ENCODE peak calls at places on chromosomes 4 and X, in ten cellular contexts. E is T-cell; A is fibroblast of mammary gland; F is Daoy; W is coronary artery; N is head of caudate nucleus; H is testis; G is sigmoid colon; U is stimulated activated CD8-positive, alpha-beta memory T cell treated with anti-CD3 and anti-CD28 coated beads, Interleukin-15, amount 100 ng/mL, for 24 hours; J is SJSA1. B is an unnamed sample.

GRCh38 chr4:138911903-138912713 is 103.5 kb upstream of the NOCT start:
- DNase-seq in E (no peak), A (no peak), F (peak), W (no peak), N (no peak), H (no peak), G (no peak), U (no peak), J (no peak), B (no peak)

GRCh38 chr4:55973650-55974049 is 24.9 kb downstream of the CEP135 start:
- DNase-seq in E (no peak), A (no peak), F (no peak), W (no peak), N (no peak), H (no peak), G (no peak), U (no peak), J (no peak), B (no peak)

GRCh38 chr4:15778191-15778741 is at the start of gene CD38:
- DNase-seq in E (peak), A (no peak), F (peak), W (no peak), N (peak), H (no peak), G (peak), U (no peak), J (no peak), B (peak)

GRCh38 chr4:133146574-133147198 is 2.4 kb upstream of the PCDH10 start:
- DNase-seq in E (no peak), A (peak), F (peak), W (peak), N (peak), H (peak), G (peak), U (no peak), J (no peak), B (no peak)

GRCh38 chrX:40209951-40210617 is 112.3 kb upstream of the BCOR start:
- DNase-seq in E (no peak), A (peak), F (peak), W (no peak), N (no peak), H (no peak), G (no peak), U (no peak), J (no peak), B (no peak)

GRCh38 chrX:30388325-30388724 is 79.1 kb upstream of the NR0B1 start:
- DNase-seq in E (no peak), A (no peak), F (no peak), W (no peak), N (no peak), H (no peak), G (no peak), U (no peak), J (no peak), B (no peak)

GRCh38 chrX:134423606-134424005 is 36.4 kb upstream of the HPRT1 start:
- DNase-seq in E (no peak), A (peak), F (no peak), W (no peak), N (no peak), H (no peak), G (no peak), U (no peak), J (no peak), B (no peak)

GRCh38 chrX:10622197-10622596 is 1.8 kb upstream of the MID1 start:
- DNase-seq in E (no peak), A (no peak), F (no peak), W (no peak), N (no peak), H (no peak), G (no peak), U (no peak), J (no peak), B (no peak)

GRCh38 chr4:14871676-14872430 is 130.4 kb upstream of the CPEB2 start:
- DNase-seq in E (no peak), A (peak), F (no peak), W (no peak), N (no peak), H (no peak), G (no peak), U (no peak), J (no peak), B (no peak)

GRCh38 chr4:149203256-149204001 is 612.2 kb downstream of the IQCM start:
- DNase-seq in E (no peak), A (peak), F (no peak), W (no peak), N (no peak), H (no peak), G (no peak), U (no peak), J (no peak), B (no peak)

GRCh38 chr4:113179996-113180395 is 130.5 kb downstream of the ANK2 start:
- DNase-seq in E (no peak), A (peak), F (peak), W (no peak), N (no peak), H (no peak), G (no peak), U (no peak), J (no peak), B (no peak)

GRCh38 chr4:45438047-45438446 is 685.8 kb downstream of the GABRG1 start:
- DNase-seq in E (no peak), A (no peak), F (no peak), W (no peak), N (no peak), H (no peak), G (no peak), U (no peak), J (no peak), B (no peak)

GRCh38 chrX:103461156-103461555 is 58.1 kb downstream of the RAB40A start:
- DNase-seq in E (no peak), A (peak), F (no peak), W (no peak), N (no peak), H (no peak), G (no peak), U (no peak), J (no peak), B (no peak)

GRCh38 chrX:63934160-63934559 is 149.1 kb upstream of the ARHGEF9 start:
- DNase-seq in E (no peak), A (no peak), F (no peak), W (no peak), N (no peak), H (no peak), G (no peak), U (no peak), J (no peak), B (no peak)

GRCh38 chrX:47297874-47298273 is 65.1 kb downstream of the USP11 start:
- DNase-seq in E (no peak), A (no peak), F (no peak), W (no peak), N (no peak), H (no peak), G (no peak), U (no peak), J (no peak), B (no peak)

GRCh38 chr4:151676301-151676700 is 84.5 kb downstream of the GATB start:
- DNase-seq in E (no peak), A (peak), F (peak), W (no peak), N (no peak), H (no peak), G (no peak), U (no peak), J (no peak), B (no peak)

GRCh38 chr4:64729561-64729960 is 320.3 kb upstream of the TECRL start:
- DNase-seq in E (no peak), A (no peak), F (no peak), W (no peak), N (no peak), H (no peak), G (no peak), U (no peak), J (no peak), B (no peak)

GRCh38 chr4:152713951-152714705 is 34.3 kb upstream of the TMEM154 start:
- DNase-seq in E (no peak), A (no peak), F (no peak), W (no peak), N (no peak), H (no peak), G (no peak), U (no peak), J (no peak), B (no peak)

GRCh38 chrX:345020-345925 is 26.7 kb upstream of the GTPBP6 start:
- DNase-seq in E (no peak), A (no peak), F (no peak), W (no peak), N (no peak), H (no peak), G (peak), U (no peak), J (no peak), B (no peak)

GRCh38 chrX:153717445-153717844 is 6.7 kb downstream of the BCAP31 start:
- DNase-seq in E (no peak), A (no peak), F (no peak), W (no peak), N (no peak), H (no peak), G (no peak), U (no peak), J (no peak), B (no peak)

GRCh38 chrX:2933125-2933900 is 4.2 kb upstream of the ARSD start:
- DNase-seq in E (no peak), A (no peak), F (no peak), W (no peak), N (no peak), H (no peak), G (no peak), U (no peak), J (no peak), B (no peak)

GRCh38 chr4:6794189-6794588 is 11.7 kb downstream of the KIAA0232 start:
- DNase-seq in E (no peak), A (no peak), F (no peak), W (no peak), N (no peak), H (no peak), G (no peak), U (no peak), J (no peak), B (no peak)

GRCh38 chr4:96691496-96691895 is 851.6 kb downstream of the PDHA2 start:
- DNase-seq in E (no peak), A (no peak), F (no peak), W (no peak), N (no peak), H (no peak), G (no peak), U (no peak), J (no peak), B (no peak)

GRCh38 chr4:81698536-81698935 is 226.8 kb upstream of the RASGEF1B start:
- DNase-seq in E (no peak), A (no peak), F (no peak), W (no peak), N (no peak), H (no peak), G (no peak), U (no peak), J (no peak), B (no peak)

GRCh38 chr4:71267244-71267643 is 71.6 kb upstream of the SLC4A4 start:
- DNase-seq in E (no peak), A (no peak), F (no peak), W (no peak), N (no peak), H (no peak), G (no peak), U (no peak), J (no peak), B (no peak)

GRCh38 chr4:56843421-56843899 is 22.0 kb upstream of the SPINK2 start:
- DNase-seq in E (no peak), A (no peak), F (no peak), W (no peak), N (no peak), H (peak), G (no peak), U (no peak), J (no peak), B (no peak)